ENCODE peak calls at places on chromosomes 13 and 19, in seven cellular contexts. Q is smooth muscle cell of the brain vasculature, M is NAMALWA, Y is caudate nucleus, W is T-helper 1 cell, E is AG09319, I is left ventricle myocardium inferior. B is an unnamed sample.

GRCh38 chr13:47298506-47298905 is 401.7 kb upstream of the HTR2A start:
- DNase-seq in Q (no peak), M (no peak), Y (no peak), W (no peak), E (no peak), I (no peak), B (no peak)

GRCh38 chr13:42039946-42040729 is 8.3 kb upstream of the DGKH start:
- DNase-seq in Q (no peak), M (peak), Y (peak), W (peak), E (peak), I (peak), B (peak)

GRCh38 chr19:19004144-19004543 is 29.2 kb downstream of the SUGP2 start:
- DNase-seq in Q (no peak), M (no peak), Y (no peak), W (no peak), E (no peak), I (no peak), B (no peak)

GRCh38 chr13:52159159-52159982 is at the start of gene NEK3:
- DNase-seq in Q (no peak), M (peak), Y (peak), W (peak), E (no peak), I (peak), B (peak)

GRCh38 chr13:39038569-39038898 is 278 bp downstream of the NHLRC3 start:
- DNase-seq in Q (no peak), M (no peak), Y (peak), W (peak), E (no peak), I (no peak), B (no peak)

GRCh38 chr19:53951947-53952346 is 10.8 kb upstream of the CACNG8 start:
- DNase-seq in Q (no peak), M (no peak), Y (no peak), W (no peak), E (no peak), I (no peak), B (no peak)

GRCh38 chr19:16872728-16873127 is 16.1 kb upstream of the F2RL3 start:
- DNase-seq in Q (no peak), M (no peak), Y (no peak), W (no peak), E (no peak), I (no peak), B (no peak)

GRCh38 chr13:91313103-91313502 is 34.4 kb upstream of the MIR17HG start:
- DNase-seq in Q (no peak), M (peak), Y (no peak), W (peak), E (no peak), I (no peak), B (no peak)

GRCh38 chr13:37417042-37417441 is 181.5 kb downstream of the POSTN start:
- DNase-seq in Q (no peak), M (no peak), Y (no peak), W (no peak), E (no peak), I (no peak), B (no peak)

GRCh38 chr19:41298327-41298964 is 11.5 kb upstream of the CCDC97 start:
- DNase-seq in Q (no peak), M (peak), Y (no peak), W (peak), E (peak), I (peak), B (peak)

GRCh38 chr19:12346896-12347295 is 13.5 kb upstream of the ZNF563 start:
- DNase-seq in Q (no peak), M (peak), Y (no peak), W (no peak), E (no peak), I (no peak), B (no peak)

GRCh38 chr13:95185851-95186250 is 115.4 kb downstream of the ABCC4 start:
- DNase-seq in Q (no peak), M (no peak), Y (no peak), W (peak), E (no peak), I (no peak), B (no peak)

GRCh38 chr19:45245334-45245787 is at the start of gene EXOC3L2:
- DNase-seq in Q (no peak), M (no peak), Y (no peak), W (no peak), E (no peak), I (peak), B (peak)

GRCh38 chr19:42032428-42032827 is 37.6 kb downstream of the GRIK5 start:
- DNase-seq in Q (no peak), M (no peak), Y (no peak), W (no peak), E (no peak), I (no peak), B (no peak)

GRCh38 chr13:33125821-33126570 is 109.8 kb downstream of the KL start:
- DNase-seq in Q (peak), M (no peak), Y (no peak), W (no peak), E (peak), I (peak), B (peak)

GRCh38 chr13:101570410-101570809 is 117.9 kb downstream of the ITGBL1 start:
- DNase-seq in Q (no peak), M (no peak), Y (no peak), W (no peak), E (no peak), I (no peak), B (no peak)

GRCh38 chr13:33235564-33235963 is 50.0 kb downstream of the STARD13 start:
- DNase-seq in Q (no peak), M (no peak), Y (no peak), W (no peak), E (no peak), I (no peak), B (no peak)

GRCh38 chr19:35388277-35389054 is 17.6 kb downstream of the GPR42 start:
- DNase-seq in Q (no peak), M (no peak), Y (no peak), W (no peak), E (no peak), I (no peak), B (no peak)

GRCh38 chr13:111342716-111343115 is 22.3 kb downstream of the TEX29 start:
- DNase-seq in Q (no peak), M (no peak), Y (no peak), W (no peak), E (no peak), I (no peak), B (no peak)

GRCh38 chr19:2231621-2232221 is 4.4 kb downstream of the PLEKHJ1 start:
- DNase-seq in Q (no peak), M (no peak), Y (no peak), W (no peak), E (no peak), I (no peak), B (no peak)

GRCh38 chr19:30277941-30278881 is 94.0 kb upstream of the ZNF536 start:
- DNase-seq in Q (no peak), M (no peak), Y (no peak), W (no peak), E (no peak), I (no peak), B (no peak)

GRCh38 chr13:112066624-112067004 is 335 bp upstream of the SOX1 start:
- DNase-seq in Q (no peak), M (no peak), Y (peak), W (peak), E (no peak), I (peak), B (peak)

GRCh38 chr13:80171096-80171495 is 169.8 kb downstream of the SPRY2 start:
- DNase-seq in Q (no peak), M (no peak), Y (no peak), W (no peak), E (no peak), I (no peak), B (no peak)

GRCh38 chr13:48819889-48820288 is 155.8 kb upstream of the FNDC3A start:
- DNase-seq in Q (no peak), M (no peak), Y (no peak), W (no peak), E (no peak), I (no peak), B (no peak)

GRCh38 chr19:53868091-53868891 is 608 bp downstream of the MYADM start:
- DNase-seq in Q (no peak), M (peak), Y (no peak), W (peak), E (no peak), I (peak), B (peak)

GRCh38 chr13:113157206-113157928 is 1.1 kb upstream of the PROZ start:
- DNase-seq in Q (no peak), M (no peak), Y (no peak), W (no peak), E (no peak), I (no peak), B (no peak)

GRCh38 chr19:34135401-34135800 is 36.9 kb upstream of the LSM14A start:
- DNase-seq in Q (no peak), M (no peak), Y (no peak), W (no peak), E (no peak), I (no peak), B (no peak)

GRCh38 chr19:19491321-19492025 is 23.9 kb downstream of the TSSK6 start:
- DNase-seq in Q (no peak), M (no peak), Y (no peak), W (no peak), E (no peak), I (no peak), B (no peak)

GRCh38 chr19:5693195-5694166 is 3.4 kb downstream of the RPL36 start:
- DNase-seq in Q (no peak), M (peak), Y (no peak), W (no peak), E (no peak), I (no peak), B (peak)

GRCh38 chr13:109712187-109712601 is 74.2 kb downstream of the IRS2 start:
- DNase-seq in Q (no peak), M (no peak), Y (no peak), W (no peak), E (no peak), I (no peak), B (no peak)

GRCh38 chr13:36154567-36155231 is 23.5 kb upstream of the DCLK1 start:
- DNase-seq in Q (no peak), M (no peak), Y (no peak), W (no peak), E (no peak), I (peak), B (peak)

GRCh38 chr19:44857837-44858236 is 11.7 kb downstream of the NECTIN2 start:
- DNase-seq in Q (no peak), M (no peak), Y (no peak), W (no peak), E (no peak), I (no peak), B (no peak)

GRCh38 chr13:110499621-110500281 is 61.8 kb downstream of the RAB20 start:
- DNase-seq in Q (no peak), M (no peak), Y (no peak), W (no peak), E (peak), I (no peak), B (no peak)

GRCh38 chr13:41117859-41118258 is 14.7 kb downstream of the KBTBD6 start:
- DNase-seq in Q (no peak), M (no peak), Y (no peak), W (no peak), E (no peak), I (no peak), B (no peak)

B was measured in heart right ventricle.